ENCODE peak calls at places on chromosome 19, in four cellular contexts. P is lower lobe of right lung, O is sigmoid colon, G is fibroblast of lung. T is an unnamed sample.

GRCh38 chr19:42216653-42217521 is 590 bp downstream of the DEDD2 start:
- DNase-seq in P (peak), O (peak), G (peak), T (no peak)

GRCh38 chr19:32040246-32040645 is 305.2 kb upstream of the ZNF507 start:
- DNase-seq in P (no peak), O (no peak), G (no peak), T (no peak)

GRCh38 chr19:37304190-37304883 is 66.6 kb upstream of the ZNF527 start:
- DNase-seq in P (peak), O (peak), G (peak), T (no peak)

GRCh38 chr19:7883796-7884570 is 4.3 kb upstream of the LRRC8E start:
- DNase-seq in P (no peak), O (no peak), G (peak), T (no peak)

GRCh38 chr19:13060233-13060963 is 42.3 kb downstream of the LYL1 start:
- DNase-seq in P (peak), O (no peak), G (peak), T (no peak)

GRCh38 chr19:35318679-35319448 is 10.1 kb upstream of the CD22 start:
- DNase-seq in P (peak), O (peak), G (peak), T (peak)

GRCh38 chr19:1847684-1848398 is 442 bp downstream of the REXO1 start:
- DNase-seq in P (no peak), O (no peak), G (peak), T (no peak)

GRCh38 chr19:9431475-9431874 is 3.9 kb downstream of the ZNF266 start:
- DNase-seq in P (no peak), O (no peak), G (peak), T (peak)

GRCh38 chr19:13275016-13275722 is 125.0 kb downstream of the IER2 start:
- DNase-seq in P (no peak), O (no peak), G (no peak), T (no peak)

GRCh38 chr19:41376241-41376997 is at the start of gene TMEM91:
- DNase-seq in P (peak), O (peak), G (peak), T (no peak)

GRCh38 chr19:52066258-52066866 is 17.7 kb upstream of the ZNF432 start:
- DNase-seq in P (no peak), O (no peak), G (no peak), T (no peak)

GRCh38 chr19:18879579-18880373 is 16.2 kb downstream of the CERS1 start:
- DNase-seq in P (peak), O (no peak), G (no peak), T (peak)

GRCh38 chr19:6800991-6801396 is 28.5 kb downstream of the VAV1 start:
- DNase-seq in P (no peak), O (no peak), G (no peak), T (peak)

GRCh38 chr19:29811125-29812079 is at the start of gene CCNE1:
- DNase-seq in P (peak), O (peak), G (peak), T (peak)
- H3K27ac ChIP-seq in P (peak), O (peak), G (no peak), T (peak)

GRCh38 chr19:11797491-11797890 is 832 bp upstream of the ZNF491 start:
- DNase-seq in P (peak), O (peak), G (peak), T (peak)
- TF ChIP-seq CTCF in P (peak), O (peak), G (peak), T (peak)

GRCh38 chr19:44648536-44649370 is 5.0 kb downstream of the PVR start:
- DNase-seq in P (peak), O (no peak), G (peak), T (no peak)
- H3K27ac ChIP-seq in P (peak), O (peak), G (peak), T (no peak)

GRCh38 chr19:15812059-15812722 is 3.3 kb downstream of the OR10H1 start:
- DNase-seq in P (no peak), O (no peak), G (no peak), T (peak)
- TF ChIP-seq CTCF in P (no peak), O (no peak), G (no peak), T (peak)

DNA sequence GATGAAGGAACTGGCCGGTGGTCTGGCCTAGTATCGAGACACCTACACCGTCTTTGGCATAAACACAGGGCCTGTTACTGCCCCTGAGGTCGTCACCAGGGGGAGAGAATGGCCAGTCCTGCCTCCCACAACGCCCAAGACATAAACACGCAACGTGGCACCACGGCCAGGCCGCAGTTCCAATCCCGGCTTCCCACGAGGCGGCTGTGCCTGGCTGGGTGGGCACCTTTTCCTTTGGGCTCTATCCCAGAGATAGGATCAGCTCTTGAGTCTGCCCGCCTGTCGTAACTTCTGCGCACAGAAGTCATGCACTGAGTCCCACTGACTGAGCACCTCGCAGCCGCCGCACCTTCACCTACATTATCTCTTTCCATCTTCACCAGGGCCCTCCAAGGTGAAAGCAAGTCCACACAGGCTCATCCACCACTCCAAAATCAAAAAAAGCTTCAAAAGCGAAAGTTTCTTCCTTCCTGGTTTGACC is 1.1 kb downstream of the MIER2 start:
- DNase-seq in P (no peak), O (peak), G (no peak), T (peak)
- H3K27ac ChIP-seq in P (peak), O (peak), G (peak), T (peak)

DNA sequence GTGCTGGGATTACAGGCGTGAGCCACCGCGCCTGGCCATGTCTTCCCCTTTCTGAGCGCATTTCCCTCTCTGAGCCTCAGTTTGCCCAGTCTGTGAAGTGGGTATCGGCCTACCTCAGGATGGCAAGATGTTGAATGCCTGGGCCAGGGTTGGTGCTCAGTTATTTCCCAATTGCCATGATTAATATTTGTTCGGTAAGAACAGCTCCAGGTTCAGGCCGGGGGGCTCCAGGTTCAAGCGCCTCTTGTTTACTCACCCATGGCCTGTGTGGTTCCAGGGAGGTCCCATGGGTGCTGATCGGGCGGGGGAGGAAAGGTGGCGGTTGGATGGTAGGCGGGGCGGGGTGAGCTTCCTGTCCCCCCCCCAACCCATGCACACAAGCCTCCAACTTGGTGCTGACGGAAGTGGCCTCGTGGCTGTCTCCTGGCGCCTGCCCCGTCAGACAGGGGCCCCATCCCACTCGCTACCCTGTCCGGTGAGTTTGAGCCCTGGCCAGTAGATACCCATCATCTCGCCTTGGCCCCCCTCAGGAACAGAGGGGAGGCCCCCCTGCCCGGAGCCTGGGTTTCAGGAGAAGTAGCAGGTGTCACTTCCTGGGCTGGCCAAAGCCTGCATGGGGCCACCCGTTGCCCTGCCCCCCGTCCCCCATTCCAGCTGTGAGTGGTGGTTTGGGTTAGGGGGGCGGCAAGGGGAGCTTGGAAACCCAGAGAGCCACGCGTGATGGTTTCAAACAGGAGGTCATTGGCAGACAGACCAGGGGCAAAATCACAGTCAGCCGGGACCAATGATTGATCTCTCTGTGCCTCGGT is at the start of gene FCHO1:
- DNase-seq in P (peak), O (peak), G (no peak), T (no peak)
- TF ChIP-seq CTCF in P (no peak), O (no peak), G (no peak), T (no peak)

GRCh38 chr19:3398900-3399278 is 32.5 kb downstream of the NFIC start:
- DNase-seq in P (no peak), O (no peak), G (no peak), T (no peak)

GRCh38 chr19:3398114-3398899 is 31.9 kb downstream of the NFIC start:
- DNase-seq in P (peak), O (peak), G (peak), T (no peak)

GRCh38 chr19:3401004-3401768 is 34.8 kb downstream of the NFIC start:
- DNase-seq in P (no peak), O (no peak), G (no peak), T (no peak)

GRCh38 chr19:3396881-3397265 is 30.5 kb downstream of the NFIC start:
- DNase-seq in P (no peak), O (no peak), G (no peak), T (no peak)

GRCh38 chr19:3397266-3398022 is 31.1 kb downstream of the NFIC start:
- DNase-seq in P (peak), O (peak), G (peak), T (peak)
- H3K27ac ChIP-seq in P (peak), O (peak), G (peak), T (peak)